ENCODE peak calls at places on chromosomes 11 and 22, in seven cellular contexts. One of them, this sample, is unnamed.

GRCh38 chr22:38074181-38075104 is 9.5 kb downstream of the SLC16A8 start:
- DNase-seq in CD8-positive, alpha-beta T cell: no peak
- DNase-seq in tibial artery: no peak
- DNase-seq in vagina: no peak
- DNase-seq in A549: no peak
- DNase-seq in body of pancreas: no peak
- DNase-seq in heart left ventricle: no peak
- DNase-seq in this sample: no peak

GRCh38 chr22:36734171-36735058 is 30.9 kb upstream of the CACNG2 start:
- DNase-seq in CD8-positive, alpha-beta T cell: peak; percentile 42
- DNase-seq in tibial artery: peak; percentile 50
- DNase-seq in vagina: peak; percentile 92
- DNase-seq in A549: no peak
- DNase-seq in body of pancreas: peak; percentile 76
- DNase-seq in heart left ventricle: no peak
- DNase-seq in this sample: no peak

GRCh38 chr11:112612283-112612849 is 348.9 kb upstream of the NCAM1 start:
- DNase-seq in CD8-positive, alpha-beta T cell: no peak
- DNase-seq in tibial artery: no peak
- DNase-seq in vagina: no peak
- DNase-seq in A549: no peak
- DNase-seq in body of pancreas: no peak
- DNase-seq in heart left ventricle: no peak
- DNase-seq in this sample: no peak

GRCh38 chr11:44258190-44258489 is 51.8 kb downstream of the ALX4 start:
- DNase-seq in CD8-positive, alpha-beta T cell: no peak
- DNase-seq in tibial artery: no peak
- DNase-seq in vagina: no peak
- DNase-seq in A549: no peak
- DNase-seq in body of pancreas: no peak
- DNase-seq in heart left ventricle: no peak
- DNase-seq in this sample: no peak

GRCh38 chr11:105168457-105168856 is 28.9 kb upstream of the CARD18 start:
- DNase-seq in CD8-positive, alpha-beta T cell: no peak
- DNase-seq in tibial artery: no peak
- DNase-seq in vagina: no peak
- DNase-seq in A549: no peak
- DNase-seq in body of pancreas: no peak
- DNase-seq in heart left ventricle: no peak
- DNase-seq in this sample: no peak

GRCh38 chr22:45731041-45731797 is 59.6 kb downstream of the ATXN10 start:
- DNase-seq in CD8-positive, alpha-beta T cell: no peak
- DNase-seq in tibial artery: no peak
- DNase-seq in vagina: no peak
- DNase-seq in A549: peak; percentile 54
- DNase-seq in body of pancreas: no peak
- DNase-seq in heart left ventricle: no peak
- DNase-seq in this sample: no peak

GRCh38 chr11:77109236-77110019 is 6.8 kb downstream of the OMP start:
- DNase-seq in CD8-positive, alpha-beta T cell: no peak
- DNase-seq in tibial artery: no peak
- DNase-seq in vagina: no peak
- DNase-seq in A549: no peak
- DNase-seq in body of pancreas: no peak
- DNase-seq in heart left ventricle: peak; percentile 44
- DNase-seq in this sample: no peak

GRCh38 chr11:95715777-95716241 is 73.8 kb downstream of the FAM76B start:
- DNase-seq in CD8-positive, alpha-beta T cell: no peak
- DNase-seq in tibial artery: no peak
- DNase-seq in vagina: no peak
- DNase-seq in A549: no peak
- DNase-seq in body of pancreas: no peak
- DNase-seq in heart left ventricle: no peak
- DNase-seq in this sample: no peak

GRCh38 chr22:50209893-50210292 is 9.1 kb downstream of the SELENOO start:
- DNase-seq in CD8-positive, alpha-beta T cell: peak; percentile 81
- DNase-seq in tibial artery: no peak
- DNase-seq in vagina: no peak
- DNase-seq in A549: peak; percentile 52
- DNase-seq in body of pancreas: peak; percentile 78
- DNase-seq in heart left ventricle: peak; percentile 69
- DNase-seq in this sample: peak; percentile 70

GRCh38 chr11:75625970-75626691 is 42.7 kb downstream of the MAP6 start:
- DNase-seq in CD8-positive, alpha-beta T cell: no peak
- DNase-seq in tibial artery: no peak
- DNase-seq in vagina: no peak
- DNase-seq in A549: peak; percentile 17
- DNase-seq in body of pancreas: no peak
- DNase-seq in heart left ventricle: no peak
- DNase-seq in this sample: no peak

GRCh38 chr11:79030448-79030847 is 410.4 kb downstream of the TENM4 start:
- DNase-seq in CD8-positive, alpha-beta T cell: no peak
- DNase-seq in tibial artery: no peak
- DNase-seq in vagina: no peak
- DNase-seq in A549: no peak
- DNase-seq in body of pancreas: no peak
- DNase-seq in heart left ventricle: no peak
- DNase-seq in this sample: no peak

GRCh38 chr22:46549971-46550641 is 12.7 kb upstream of the CELSR1 start:
- DNase-seq in CD8-positive, alpha-beta T cell: no peak
- DNase-seq in tibial artery: no peak
- DNase-seq in vagina: no peak
- DNase-seq in A549: no peak
- DNase-seq in body of pancreas: no peak
- DNase-seq in heart left ventricle: peak; percentile 21
- DNase-seq in this sample: no peak

GRCh38 chr11:38476808-38477565 is 1879.0 kb upstream of the RAG2 start:
- DNase-seq in CD8-positive, alpha-beta T cell: no peak
- DNase-seq in tibial artery: no peak
- DNase-seq in vagina: no peak
- DNase-seq in A549: no peak
- DNase-seq in body of pancreas: no peak
- DNase-seq in heart left ventricle: no peak
- DNase-seq in this sample: no peak

GRCh38 chr11:2825886-2826678 is 59.5 kb downstream of the CDKN1C start:
- DNase-seq in CD8-positive, alpha-beta T cell: no peak
- DNase-seq in tibial artery: peak; percentile 93
- DNase-seq in vagina: no peak
- DNase-seq in A549: no peak
- DNase-seq in body of pancreas: peak; percentile 45
- DNase-seq in heart left ventricle: peak; percentile 74
- DNase-seq in this sample: no peak

GRCh38 chr11:86931059-86931964 is 23.9 kb downstream of the FZD4 start:
- DNase-seq in CD8-positive, alpha-beta T cell: no peak
- DNase-seq in tibial artery: no peak
- DNase-seq in vagina: no peak
- DNase-seq in A549: no peak
- DNase-seq in body of pancreas: no peak
- DNase-seq in heart left ventricle: no peak
- DNase-seq in this sample: no peak

GRCh38 chr11:64245797-64246623 is 733 bp downstream of the PPP1R14B start:
- DNase-seq in CD8-positive, alpha-beta T cell: peak; percentile 66
- DNase-seq in tibial artery: peak; percentile 93
- DNase-seq in vagina: no peak
- DNase-seq in A549: peak; percentile 91
- DNase-seq in body of pancreas: peak; percentile 80
- DNase-seq in heart left ventricle: peak; percentile 94
- DNase-seq in this sample: no peak

GRCh38 chr22:29040385-29041275 is 21.0 kb downstream of the C22orf31 start:
- DNase-seq in CD8-positive, alpha-beta T cell: peak; percentile 74
- DNase-seq in tibial artery: no peak
- DNase-seq in vagina: no peak
- DNase-seq in A549: peak; percentile 77
- DNase-seq in body of pancreas: peak; percentile 77
- DNase-seq in heart left ventricle: peak; percentile 39
- DNase-seq in this sample: peak; percentile 37

GRCh38 chr11:46710821-46711269 is 8.2 kb upstream of the F2 start:
- DNase-seq in CD8-positive, alpha-beta T cell: no peak
- DNase-seq in tibial artery: peak; percentile 94
- DNase-seq in vagina: no peak
- DNase-seq in A549: peak; percentile 53
- DNase-seq in body of pancreas: no peak
- DNase-seq in heart left ventricle: peak; percentile 87
- DNase-seq in this sample: no peak

GRCh38 chr22:41603873-41604332 is 14.3 kb upstream of the PMM1 start:
- DNase-seq in CD8-positive, alpha-beta T cell: peak; percentile 51
- DNase-seq in tibial artery: no peak
- DNase-seq in vagina: no peak
- DNase-seq in A549: no peak
- DNase-seq in body of pancreas: no peak
- DNase-seq in heart left ventricle: no peak
- DNase-seq in this sample: no peak

GRCh38 chr11:18046116-18046777 is at the start of gene TPH1:
- DNase-seq in CD8-positive, alpha-beta T cell: no peak
- DNase-seq in tibial artery: peak; percentile 68
- DNase-seq in vagina: no peak
- DNase-seq in A549: no peak
- DNase-seq in body of pancreas: peak; percentile 44
- DNase-seq in heart left ventricle: peak; percentile 52
- DNase-seq in this sample: no peak

GRCh38 chr11:47305734-47306483 is 36.0 kb downstream of the MADD start:
- DNase-seq in CD8-positive, alpha-beta T cell: no peak
- DNase-seq in tibial artery: peak; percentile 90
- DNase-seq in vagina: no peak
- DNase-seq in A549: no peak
- DNase-seq in body of pancreas: peak; percentile 27
- DNase-seq in heart left ventricle: peak; percentile 91
- DNase-seq in this sample: peak; percentile 63

GRCh38 chr11:9619004-9619403 is 44.9 kb upstream of the SWAP70 start:
- DNase-seq in CD8-positive, alpha-beta T cell: no peak
- DNase-seq in tibial artery: no peak
- DNase-seq in vagina: no peak
- DNase-seq in A549: no peak
- DNase-seq in body of pancreas: no peak
- DNase-seq in heart left ventricle: no peak
- DNase-seq in this sample: no peak
- H3K27ac ChIP-seq in CD8-positive, alpha-beta T cell: no peak overlapping the region
- H3K27ac ChIP-seq in tibial artery: no peak overlapping the region
- H3K27ac ChIP-seq in vagina: no peak overlapping the region
- H3K27ac ChIP-seq in A549: no peak overlapping the region
- H3K27ac ChIP-seq in body of pancreas: no peak overlapping the region
- H3K27ac ChIP-seq in heart left ventricle: no peak overlapping the region
- H3K27ac ChIP-seq in this sample: no peak overlapping the region

GRCh38 chr22:40572976-40573375 is 63.5 kb downstream of the MRTFA start:
- DNase-seq in CD8-positive, alpha-beta T cell: no peak
- DNase-seq in tibial artery: no peak
- DNase-seq in vagina: no peak
- DNase-seq in A549: no peak
- DNase-seq in body of pancreas: no peak
- DNase-seq in heart left ventricle: no peak
- DNase-seq in this sample: no peak
- H3K27ac ChIP-seq in CD8-positive, alpha-beta T cell: no peak overlapping the region
- H3K27ac ChIP-seq in tibial artery: peak overlapping the region; percentile 36
- H3K27ac ChIP-seq in vagina: no peak overlapping the region
- H3K27ac ChIP-seq in A549: no peak overlapping the region
- H3K27ac ChIP-seq in body of pancreas: no peak overlapping the region
- H3K27ac ChIP-seq in heart left ventricle: no peak overlapping the region
- H3K27ac ChIP-seq in this sample: no peak overlapping the region

DNA sequence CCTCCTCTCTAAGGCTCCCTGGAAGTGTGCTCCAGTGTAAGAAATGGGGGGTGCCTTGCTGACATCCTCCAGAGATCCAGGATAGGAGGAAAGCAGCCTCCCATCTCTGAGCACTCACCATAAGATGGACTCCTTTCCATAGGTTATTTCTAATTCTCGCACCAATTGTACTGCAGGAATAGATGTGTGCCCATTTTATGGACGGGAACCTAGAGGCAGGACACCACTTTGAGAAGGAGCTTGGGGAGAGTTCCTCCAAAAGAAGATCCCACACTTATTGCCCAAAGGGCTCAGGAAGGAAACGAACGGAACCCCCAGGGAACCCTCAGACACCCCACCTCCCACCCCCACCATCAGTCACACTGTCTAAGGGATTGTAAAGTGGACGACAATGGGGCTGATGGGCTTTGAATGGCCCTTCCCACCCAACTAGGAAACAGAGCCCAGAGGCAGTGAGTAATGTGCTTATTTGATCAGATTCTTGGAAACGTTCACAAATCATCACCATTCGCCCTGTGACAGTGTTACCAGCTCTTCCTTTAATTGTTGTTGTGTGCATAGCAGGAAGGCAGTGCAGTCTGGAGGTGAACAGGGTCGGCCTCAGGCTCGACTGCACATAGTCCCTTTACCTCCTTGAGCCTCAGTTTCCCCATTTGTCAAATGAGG is 8.3 kb upstream of the MN1 start:
- DNase-seq in CD8-positive, alpha-beta T cell: no peak
- DNase-seq in tibial artery: no peak
- DNase-seq in vagina: no peak
- DNase-seq in A549: no peak
- DNase-seq in body of pancreas: no peak
- DNase-seq in heart left ventricle: no peak
- DNase-seq in this sample: no peak
- H3K27ac ChIP-seq in CD8-positive, alpha-beta T cell: no peak overlapping the region
- H3K27ac ChIP-seq in tibial artery: peak overlapping the region; percentile 82
- H3K27ac ChIP-seq in vagina: peak overlapping the region; percentile 83
- H3K27ac ChIP-seq in A549: no peak overlapping the region
- H3K27ac ChIP-seq in body of pancreas: peak overlapping the region; percentile 41
- H3K27ac ChIP-seq in heart left ventricle: no peak overlapping the region
- H3K27ac ChIP-seq in this sample: no peak overlapping the region

GRCh38 chr22:43988116-43988817 is 33.0 kb downstream of the SAMM50 start:
- DNase-seq in CD8-positive, alpha-beta T cell: no peak
- DNase-seq in tibial artery: peak; percentile 5
- DNase-seq in vagina: no peak
- DNase-seq in A549: no peak
- DNase-seq in body of pancreas: no peak
- DNase-seq in heart left ventricle: no peak
- DNase-seq in this sample: no peak

GRCh38 chr22:43988960-43989359 is 33.7 kb downstream of the SAMM50 start:
- DNase-seq in CD8-positive, alpha-beta T cell: no peak
- DNase-seq in tibial artery: peak; percentile 25
- DNase-seq in vagina: no peak
- DNase-seq in A549: no peak
- DNase-seq in body of pancreas: no peak
- DNase-seq in heart left ventricle: no peak
- DNase-seq in this sample: no peak

GRCh38 chr22:43990044-43990443 is 34.1 kb upstream of the PARVB start:
- DNase-seq in CD8-positive, alpha-beta T cell: no peak
- DNase-seq in tibial artery: no peak
- DNase-seq in vagina: no peak
- DNase-seq in A549: no peak
- DNase-seq in body of pancreas: no peak
- DNase-seq in heart left ventricle: no peak
- DNase-seq in this sample: no peak

GRCh38 chr22:43983808-43984207 is 28.6 kb downstream of the SAMM50 start:
- DNase-seq in CD8-positive, alpha-beta T cell: no peak
- DNase-seq in tibial artery: no peak
- DNase-seq in vagina: no peak
- DNase-seq in A549: no peak
- DNase-seq in body of pancreas: no peak
- DNase-seq in heart left ventricle: no peak
- DNase-seq in this sample: no peak

DNA sequence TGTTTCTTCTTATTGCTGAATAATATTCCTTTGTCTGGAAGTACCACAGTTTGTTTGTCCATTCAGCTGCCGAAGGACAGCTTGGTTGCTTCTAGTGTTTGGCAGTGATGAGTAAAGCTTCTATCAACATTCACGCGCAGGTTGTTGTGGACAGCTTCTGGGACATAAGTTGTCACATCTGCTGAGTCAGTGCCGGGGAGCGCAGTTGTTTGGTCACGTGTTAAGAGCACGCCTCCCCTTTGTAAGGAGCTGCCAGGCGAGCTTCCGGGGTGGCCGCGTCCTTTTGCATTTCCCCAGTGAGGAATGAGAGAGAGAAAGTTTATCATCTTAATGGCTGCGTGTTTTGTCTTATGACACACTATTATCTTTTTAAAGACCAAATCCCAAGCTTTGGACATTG is 30.3 kb downstream of the SAMM50 start:
- DNase-seq in CD8-positive, alpha-beta T cell: no peak
- DNase-seq in tibial artery: no peak
- DNase-seq in vagina: no peak
- DNase-seq in A549: no peak
- DNase-seq in body of pancreas: no peak
- DNase-seq in heart left ventricle: no peak
- DNase-seq in this sample: peak; percentile 12
- H3K27ac ChIP-seq in CD8-positive, alpha-beta T cell: no peak overlapping the region
- H3K27ac ChIP-seq in tibial artery: no peak overlapping the region
- H3K27ac ChIP-seq in vagina: no peak overlapping the region
- H3K27ac ChIP-seq in A549: no peak overlapping the region
- H3K27ac ChIP-seq in body of pancreas: no peak overlapping the region
- H3K27ac ChIP-seq in heart left ventricle: no peak overlapping the region
- H3K27ac ChIP-seq in this sample: peak overlapping the region; percentile 68

This sample was measured in substantia nigra.